ENCODE peak calls at places on chromosome 22, in seven cellular contexts. One of them, this sample, is unnamed.

GRCh38 chr22:43128928-43129424 is 14.2 kb downstream of the MCAT start:
- DNase-seq in HepG2: no peak
- DNase-seq in GM12891: no peak
- DNase-seq in SK-N-SH: no peak
- DNase-seq in GM12878: no peak
- DNase-seq in K562: peak
- DNase-seq in H1: no peak
- DNase-seq in this sample: no peak

GRCh38 chr22:29030618-29031235 is 30.9 kb downstream of the C22orf31 start:
- DNase-seq in HepG2: peak
- DNase-seq in GM12891: no peak
- DNase-seq in GM12878: no peak
- DNase-seq in H1: no peak
- DNase-seq in K562: peak
- DNase-seq in SK-N-SH: peak
- DNase-seq in this sample: no peak

GRCh38 chr22:41261541-41262249 is 21.0 kb upstream of the CHADL start:
- DNase-seq in SK-N-SH: no peak
- DNase-seq in K562: no peak
- DNase-seq in H1: no peak
- DNase-seq in GM12878: no peak
- DNase-seq in GM12891: no peak
- DNase-seq in HepG2: no peak
- DNase-seq in this sample: no peak

GRCh38 chr22:35195821-35196220 is 61.5 kb upstream of the HMGXB4 start:
- DNase-seq in HepG2: no peak
- DNase-seq in K562: no peak
- DNase-seq in SK-N-SH: no peak
- DNase-seq in H1: no peak
- DNase-seq in GM12891: no peak
- DNase-seq in GM12878: no peak
- DNase-seq in this sample: no peak

GRCh38 chr22:19213496-19214473 is 35.2 kb upstream of the SLC25A1 start:
- DNase-seq in H1: no peak
- DNase-seq in K562: no peak
- DNase-seq in GM12891: no peak
- DNase-seq in SK-N-SH: no peak
- DNase-seq in HepG2: no peak
- DNase-seq in GM12878: no peak
- DNase-seq in this sample: no peak

GRCh38 chr22:29216873-29217666 is 11.4 kb downstream of the EMID1 start:
- DNase-seq in GM12891: peak
- DNase-seq in SK-N-SH: peak
- DNase-seq in K562: peak
- DNase-seq in GM12878: no peak
- DNase-seq in HepG2: peak
- DNase-seq in H1: no peak
- DNase-seq in this sample: no peak

GRCh38 chr22:46518038-46518437 is 19.4 kb downstream of the CELSR1 start:
- DNase-seq in H1: no peak
- DNase-seq in SK-N-SH: no peak
- DNase-seq in GM12891: no peak
- DNase-seq in GM12878: no peak
- DNase-seq in HepG2: no peak
- DNase-seq in K562: no peak
- DNase-seq in this sample: no peak

GRCh38 chr22:47206819-47207218 is 444.4 kb downstream of the TBC1D22A start:
- DNase-seq in SK-N-SH: no peak
- DNase-seq in GM12891: no peak
- DNase-seq in GM12878: no peak
- DNase-seq in K562: no peak
- DNase-seq in HepG2: no peak
- DNase-seq in H1: no peak
- DNase-seq in this sample: no peak

GRCh38 chr22:47996446-47996857 is 1234.0 kb downstream of the TBC1D22A start:
- DNase-seq in HepG2: no peak
- DNase-seq in H1: no peak
- DNase-seq in GM12878: peak
- DNase-seq in GM12891: no peak
- DNase-seq in SK-N-SH: no peak
- DNase-seq in K562: no peak
- DNase-seq in this sample: no peak

GRCh38 chr22:44309647-44310046 is 3.1 kb downstream of the SHISAL1 start:
- DNase-seq in SK-N-SH: no peak
- DNase-seq in GM12878: no peak
- DNase-seq in HepG2: no peak
- DNase-seq in GM12891: no peak
- DNase-seq in H1: no peak
- DNase-seq in K562: no peak
- DNase-seq in this sample: no peak

GRCh38 chr22:47259049-47259448 is 496.6 kb downstream of the TBC1D22A start:
- DNase-seq in HepG2: no peak
- DNase-seq in K562: no peak
- DNase-seq in H1: no peak
- DNase-seq in SK-N-SH: no peak
- DNase-seq in GM12878: no peak
- DNase-seq in GM12891: no peak
- DNase-seq in this sample: no peak

GRCh38 chr22:25497269-25497668 is 67.2 kb upstream of the GRK3 start:
- DNase-seq in K562: no peak
- DNase-seq in SK-N-SH: no peak
- DNase-seq in H1: no peak
- DNase-seq in GM12891: no peak
- DNase-seq in GM12878: no peak
- DNase-seq in HepG2: no peak
- DNase-seq in this sample: no peak

GRCh38 chr22:19016081-19016480 is 80.0 kb upstream of the PRODH start:
- DNase-seq in K562: peak
- DNase-seq in H1: no peak
- DNase-seq in GM12891: no peak
- DNase-seq in HepG2: no peak
- DNase-seq in GM12878: no peak
- DNase-seq in SK-N-SH: no peak
- DNase-seq in this sample: no peak

GRCh38 chr22:47574551-47574950 is 812.1 kb downstream of the TBC1D22A start:
- DNase-seq in GM12891: no peak
- DNase-seq in GM12878: no peak
- DNase-seq in SK-N-SH: no peak
- DNase-seq in HepG2: no peak
- DNase-seq in H1: no peak
- DNase-seq in K562: no peak
- DNase-seq in this sample: no peak

GRCh38 chr22:19867617-19868016 is 12.9 kb upstream of the GNB1L start:
- DNase-seq in SK-N-SH: no peak
- DNase-seq in K562: no peak
- DNase-seq in GM12878: no peak
- DNase-seq in H1: no peak
- DNase-seq in HepG2: no peak
- DNase-seq in GM12891: no peak
- DNase-seq in this sample: no peak

GRCh38 chr22:26837784-26838520 is 180.6 kb downstream of the MIAT start:
- DNase-seq in GM12878: no peak
- DNase-seq in HepG2: no peak
- DNase-seq in K562: no peak
- DNase-seq in H1: no peak
- DNase-seq in GM12891: no peak
- DNase-seq in SK-N-SH: no peak
- DNase-seq in this sample: no peak

GRCh38 chr22:35766654-35767580 is 49.2 kb downstream of the APOL5 start:
- DNase-seq in K562: no peak
- DNase-seq in GM12878: no peak
- DNase-seq in H1: no peak
- DNase-seq in GM12891: no peak
- DNase-seq in SK-N-SH: no peak
- DNase-seq in HepG2: no peak
- DNase-seq in this sample: no peak

GRCh38 chr22:39908737-39909136 is 7.9 kb downstream of the GRAP2 start:
- DNase-seq in K562: peak
- DNase-seq in GM12878: no peak
- DNase-seq in SK-N-SH: no peak
- DNase-seq in H1: no peak
- DNase-seq in GM12891: no peak
- DNase-seq in HepG2: no peak
- DNase-seq in this sample: no peak

GRCh38 chr22:42906605-42907338 is 49.7 kb upstream of the ARFGAP3 start:
- DNase-seq in GM12878: no peak
- DNase-seq in SK-N-SH: no peak
- DNase-seq in K562: no peak
- DNase-seq in HepG2: no peak
- DNase-seq in GM12891: no peak
- DNase-seq in H1: no peak
- DNase-seq in this sample: no peak

GRCh38 chr22:26416670-26417270 is 12.3 kb upstream of the ASPHD2 start:
- DNase-seq in H1: peak
- DNase-seq in GM12878: no peak
- DNase-seq in HepG2: no peak
- DNase-seq in K562: no peak
- DNase-seq in SK-N-SH: no peak
- DNase-seq in GM12891: no peak
- DNase-seq in this sample: no peak

GRCh38 chr22:46070722-46071450 is 79.4 kb upstream of the PPARA start:
- DNase-seq in SK-N-SH: peak
- DNase-seq in GM12891: no peak
- DNase-seq in H1: no peak
- DNase-seq in HepG2: no peak
- DNase-seq in K562: no peak
- DNase-seq in GM12878: no peak
- DNase-seq in this sample: peak

GRCh38 chr22:37905534-37906363 is at the start of gene MICALL1:
- DNase-seq in SK-N-SH: peak
- DNase-seq in GM12891: peak
- DNase-seq in H1: no peak
- DNase-seq in HepG2: no peak
- DNase-seq in K562: peak
- DNase-seq in GM12878: no peak
- DNase-seq in this sample: peak
- TF ChIP-seq TAF1 in SK-N-SH: no peak
- TF ChIP-seq TAF1 in GM12891: no peak
- TF ChIP-seq TAF1 in H1: peak
- TF ChIP-seq TAF1 in HepG2: no peak
- TF ChIP-seq TAF1 in K562: peak
- TF ChIP-seq TAF1 in GM12878: peak
- TF ChIP-seq TAF1 in this sample: peak

DNA sequence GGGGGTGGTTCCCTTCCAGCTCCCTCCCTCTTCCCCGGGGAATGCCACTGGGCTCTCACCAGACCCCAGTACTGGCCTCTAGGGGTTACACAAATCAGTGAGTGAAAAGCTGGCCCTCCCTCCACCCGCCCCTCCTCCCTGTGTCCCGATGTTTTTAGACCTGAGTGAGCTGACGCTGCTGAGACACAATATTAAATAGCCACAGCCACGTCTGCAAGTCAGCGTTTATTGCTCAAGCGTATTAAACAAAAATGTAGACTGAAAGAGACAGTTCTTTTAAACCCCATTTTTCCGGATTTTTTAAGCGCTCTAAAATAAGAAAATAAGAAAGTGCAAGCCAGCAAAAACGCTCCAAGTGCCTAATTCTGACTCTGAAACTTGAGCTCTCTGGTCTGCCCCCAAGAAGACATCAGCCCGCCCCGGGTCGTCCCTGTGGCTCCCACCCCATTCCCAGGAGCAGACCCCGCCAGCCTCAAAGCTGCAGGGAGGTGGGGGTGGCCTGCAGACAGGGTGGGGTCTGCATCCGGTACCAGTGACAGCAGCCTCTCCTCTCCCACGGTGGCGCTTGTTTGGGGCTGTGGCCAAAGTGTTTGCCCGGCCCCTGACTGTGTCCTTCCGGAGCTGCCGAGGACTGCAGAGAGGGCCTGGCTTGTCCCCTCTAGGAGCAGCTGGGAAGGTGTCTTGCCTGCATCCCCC is 1.2 kb upstream of the TTLL8 start:
- DNase-seq in GM12878: no peak
- DNase-seq in HepG2: peak
- DNase-seq in GM12891: no peak
- DNase-seq in SK-N-SH: peak
- DNase-seq in H1: peak
- DNase-seq in K562: peak
- DNase-seq in this sample: no peak
- TF ChIP-seq TAF1 in GM12878: no peak
- TF ChIP-seq TAF1 in HepG2: no peak
- TF ChIP-seq TAF1 in GM12891: no peak
- TF ChIP-seq TAF1 in SK-N-SH: no peak
- TF ChIP-seq TAF1 in H1: no peak
- TF ChIP-seq TAF1 in K562: no peak
- TF ChIP-seq TAF1 in this sample: no peak

GRCh38 chr22:30637701-30638114 is 2.1 kb downstream of the SLC35E4 start:
- DNase-seq in H1: no peak
- DNase-seq in GM12891: no peak
- DNase-seq in K562: no peak
- DNase-seq in GM12878: no peak
- DNase-seq in HepG2: no peak
- DNase-seq in SK-N-SH: peak
- DNase-seq in this sample: no peak
- TF ChIP-seq TAF1 in H1: no peak
- TF ChIP-seq TAF1 in GM12891: no peak
- TF ChIP-seq TAF1 in K562: no peak
- TF ChIP-seq TAF1 in GM12878: no peak
- TF ChIP-seq TAF1 in HepG2: no peak
- TF ChIP-seq TAF1 in SK-N-SH: no peak
- TF ChIP-seq TAF1 in this sample: no peak

GRCh38 chr22:22179858-22180257 is 64.7 kb upstream of the VPREB1 start:
- DNase-seq in GM12891: no peak
- DNase-seq in SK-N-SH: no peak
- DNase-seq in H1: no peak
- DNase-seq in K562: no peak
- DNase-seq in GM12878: no peak
- DNase-seq in HepG2: no peak
- DNase-seq in this sample: no peak

GRCh38 chr22:22182990-22183264 is 61.7 kb upstream of the VPREB1 start:
- DNase-seq in HepG2: no peak
- DNase-seq in GM12878: no peak
- DNase-seq in GM12891: no peak
- DNase-seq in SK-N-SH: no peak
- DNase-seq in K562: no peak
- DNase-seq in H1: no peak
- DNase-seq in this sample: no peak

GRCh38 chr22:22180738-22181514 is 63.7 kb upstream of the VPREB1 start:
- DNase-seq in HepG2: no peak
- DNase-seq in GM12878: no peak
- DNase-seq in K562: no peak
- DNase-seq in SK-N-SH: no peak
- DNase-seq in GM12891: no peak
- DNase-seq in H1: no peak
- DNase-seq in this sample: no peak

GRCh38 chr22:22182218-22182989 is 62.2 kb upstream of the VPREB1 start:
- DNase-seq in K562: no peak
- DNase-seq in GM12891: no peak
- DNase-seq in SK-N-SH: no peak
- DNase-seq in H1: no peak
- DNase-seq in GM12878: no peak
- DNase-seq in HepG2: no peak
- DNase-seq in this sample: no peak

DNA sequence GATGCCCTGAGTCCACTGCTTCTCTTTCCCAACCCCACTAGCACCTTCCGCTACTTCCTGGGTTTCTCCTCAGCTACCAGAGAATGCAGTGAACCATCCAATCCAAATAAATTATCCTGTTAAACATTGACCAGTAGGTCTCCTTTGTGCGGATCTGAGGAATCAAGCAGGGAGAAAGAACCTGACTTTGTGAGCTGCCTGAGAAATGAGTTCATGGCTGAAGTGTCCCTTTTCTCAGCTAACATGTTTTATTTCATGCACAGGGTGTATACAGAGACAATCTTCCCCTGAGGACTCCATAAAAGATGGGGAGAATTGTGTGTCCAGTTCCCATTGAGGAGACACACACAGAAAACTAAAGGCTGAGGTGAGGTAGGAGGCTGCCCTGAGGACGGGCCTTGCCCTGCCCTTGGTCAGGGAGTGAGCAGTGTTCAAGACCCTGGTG is 63.0 kb upstream of the VPREB1 start:
- DNase-seq in SK-N-SH: no peak
- DNase-seq in GM12878: no peak
- DNase-seq in K562: no peak
- DNase-seq in HepG2: peak
- DNase-seq in GM12891: no peak
- DNase-seq in H1: no peak
- DNase-seq in this sample: no peak
- TF ChIP-seq TAF1 in SK-N-SH: no peak
- TF ChIP-seq TAF1 in GM12878: no peak
- TF ChIP-seq TAF1 in K562: no peak
- TF ChIP-seq TAF1 in HepG2: no peak
- TF ChIP-seq TAF1 in GM12891: no peak
- TF ChIP-seq TAF1 in H1: no peak
- TF ChIP-seq TAF1 in this sample: no peak

This sample was measured in GM12892.